ENCODE peak calls at places on chromosomes 5 and 9, in seven cellular contexts. I is LNCaP clone FGC, L is epithelial cell of esophagus, G is lower lobe of right lung, P is H1, K is cardiac muscle cell, M is adrenal gland. H is an unnamed sample.

GRCh38 chr5:33558489-33558888 is 117.7 kb downstream of the TARS1 start:
- DNase-seq in I (no peak), L (no peak), G (no peak), P (no peak), K (peak; percentile 21), M (no peak), H (no peak)

GRCh38 chr5:164563370-164563769 is 1058.0 kb downstream of the MAT2B start:
- DNase-seq in I (no peak), L (no peak), G (no peak), P (no peak), K (no peak), M (no peak), H (no peak)

GRCh38 chr9:121884057-121884512 is 209.0 kb downstream of the TTLL11 start:
- DNase-seq in I (no peak), L (no peak), G (no peak), P (no peak), K (no peak), M (no peak), H (peak; percentile 55)

GRCh38 chr5:89313804-89314588 is 431.0 kb upstream of the MEF2C start:
- DNase-seq in I (no peak), L (peak; percentile 76), G (no peak), P (no peak), K (peak; percentile 60), M (no peak), H (peak; percentile 94)

GRCh38 chr5:174409070-174409469 is 315.3 kb upstream of the MSX2 start:
- DNase-seq in I (no peak), L (no peak), G (no peak), P (no peak), K (no peak), M (no peak), H (no peak)

GRCh38 chr5:143166661-143167420 is 236.6 kb downstream of the NR3C1 start:
- DNase-seq in I (no peak), L (no peak), G (no peak), P (no peak), K (no peak), M (no peak), H (no peak)

GRCh38 chr5:114726126-114726525 is 364.3 kb downstream of the KCNN2 start:
- DNase-seq in I (no peak), L (no peak), G (no peak), P (no peak), K (no peak), M (no peak), H (no peak)

GRCh38 chr5:119435436-119436132 is 16.7 kb upstream of the HSD17B4 start:
- DNase-seq in I (no peak), L (peak; percentile 69), G (peak; percentile 91), P (no peak), K (peak; percentile 68), M (peak; percentile 74), H (peak; percentile 59)

GRCh38 chr5:76714771-76715483 is 999 bp upstream of the F2R start:
- DNase-seq in I (no peak), L (no peak), G (no peak), P (no peak), K (peak; percentile 42), M (no peak), H (no peak)

GRCh38 chr9:18478517-18479361 is 4.8 kb downstream of the ADAMTSL1 start:
- DNase-seq in I (no peak), L (no peak), G (no peak), P (no peak), K (peak; percentile 43), M (no peak), H (peak; percentile 78)

GRCh38 chr5:180119031-180119885 is 47.7 kb upstream of the RNF130 start:
- DNase-seq in I (no peak), L (no peak), G (no peak), P (no peak), K (no peak), M (no peak), H (no peak)

GRCh38 chr9:127149010-127149409 is 26.6 kb upstream of the ANGPTL2 start:
- DNase-seq in I (no peak), L (no peak), G (no peak), P (no peak), K (no peak), M (peak; percentile 27), H (no peak)

GRCh38 chr5:34660444-34660843 is 4.3 kb downstream of the RAI14 start:
- DNase-seq in I (no peak), L (peak; percentile 54), G (no peak), P (no peak), K (peak; percentile 45), M (no peak), H (peak; percentile 98)

GRCh38 chr9:34190996-34191892 is 12.4 kb downstream of the UBAP1 start:
- DNase-seq in I (peak; percentile 52), L (peak; percentile 42), G (no peak), P (no peak), K (peak; percentile 59), M (no peak), H (peak; percentile 46)

GRCh38 chr5:136099870-136100269 is 32.8 kb upstream of the SMAD5 start:
- DNase-seq in I (no peak), L (no peak), G (no peak), P (no peak), K (no peak), M (no peak), H (no peak)

GRCh38 chr5:110478899-110479298 is 247.6 kb downstream of the TMEM232 start:
- DNase-seq in I (no peak), L (peak; percentile 30), G (no peak), P (no peak), K (peak; percentile 77), M (no peak), H (peak; percentile 95)

GRCh38 chr5:54390539-54391031 is 64.9 kb upstream of the HSPB3 start:
- DNase-seq in I (no peak), L (no peak), G (no peak), P (no peak), K (no peak), M (no peak), H (no peak)

GRCh38 chr5:113526421-113526820 is 12.9 kb downstream of the YTHDC2 start:
- DNase-seq in I (no peak), L (no peak), G (no peak), P (no peak), K (no peak), M (no peak), H (no peak)

GRCh38 chr9:27572566-27572917 is 739 bp downstream of the C9orf72 start:
- DNase-seq in I (no peak), L (peak; percentile 80), G (no peak), P (no peak), K (peak; percentile 34), M (peak; percentile 85), H (peak; percentile 46)

GRCh38 chr9:134375430-134376385 is 49.5 kb downstream of the RXRA start:
- DNase-seq in I (no peak), L (no peak), G (no peak), P (no peak), K (peak; percentile 48), M (peak; percentile 88), H (peak; percentile 77)

GRCh38 chr9:134375011-134375390 is 48.7 kb downstream of the RXRA start:
- DNase-seq in I (no peak), L (no peak), G (peak; percentile 75), P (no peak), K (peak; percentile 58), M (peak; percentile 93), H (no peak)

GRCh38 chr9:134373953-134374300 is 47.7 kb downstream of the RXRA start:
- DNase-seq in I (no peak), L (no peak), G (no peak), P (no peak), K (no peak), M (peak; percentile 79), H (no peak)

GRCh38 chr9:134373269-134373668 is 47.0 kb downstream of the RXRA start:
- DNase-seq in I (no peak), L (no peak), G (no peak), P (no peak), K (no peak), M (no peak), H (no peak)

GRCh38 chr9:134374301-134375010 is 48.2 kb downstream of the RXRA start:
- DNase-seq in I (no peak), L (no peak), G (peak; percentile 81), P (no peak), K (no peak), M (peak; percentile 80), H (no peak)
- H3K4me3 ChIP-seq in I (no peak overlapping the region), L (no peak overlapping the region), G (peak overlapping the region; percentile 40), P (no peak overlapping the region), K (no peak overlapping the region), M (no peak overlapping the region), H (no peak overlapping the region)

GRCh38 chr5:10365800-10366199 is 12.3 kb downstream of the MARCHF6 start:
- DNase-seq in I (no peak), L (no peak), G (no peak), P (no peak), K (peak; percentile 21), M (no peak), H (no peak)

GRCh38 chr5:10367586-10367985 is 14.1 kb downstream of the MARCHF6 start:
- DNase-seq in I (no peak), L (no peak), G (no peak), P (no peak), K (no peak), M (no peak), H (peak; percentile 50)

GRCh38 chr5:10366310-10367297 is 13.1 kb downstream of the MARCHF6 start:
- DNase-seq in I (peak; percentile 75), L (peak; percentile 84), G (no peak), P (no peak), K (peak; percentile 50), M (no peak), H (peak; percentile 62)

GRCh38 chr5:10363519-10364185 is 10.2 kb downstream of the MARCHF6 start:
- DNase-seq in I (no peak), L (no peak), G (no peak), P (no peak), K (no peak), M (no peak), H (no peak)

GRCh38 chr5:10364186-10364689 is 10.7 kb downstream of the MARCHF6 start:
- DNase-seq in I (no peak), L (peak; percentile 68), G (no peak), P (no peak), K (no peak), M (no peak), H (no peak)
- TF ChIP-seq CTCF in I (no peak), L (peak; percentile 61), G (peak; percentile 29), P (no peak), K (peak; percentile 19), M (no peak), H (no peak)

DNA sequence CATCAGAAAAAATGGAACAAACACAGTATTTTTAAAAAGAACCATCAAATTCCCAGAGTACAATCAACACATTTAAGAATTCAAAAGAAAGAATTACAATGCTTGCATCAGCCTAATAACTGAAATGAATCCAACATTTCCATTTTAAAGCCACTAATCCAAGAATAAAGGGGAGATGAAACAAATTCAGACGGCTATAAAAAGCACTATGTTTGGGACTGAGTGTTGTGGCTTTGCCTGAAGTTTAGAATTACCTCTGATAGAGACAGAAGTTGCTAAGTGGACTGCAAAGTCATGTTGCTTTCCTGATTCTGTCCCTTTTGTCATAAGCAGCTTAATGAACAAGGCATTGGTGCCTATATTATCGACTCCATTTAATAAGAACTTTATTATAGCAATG is 135.4 kb upstream of the RGMB start:
- DNase-seq in I (no peak), L (no peak), G (no peak), P (no peak), K (peak; percentile 9), M (no peak), H (no peak)
- H3K4me3 ChIP-seq in I (no peak overlapping the region), L (no peak overlapping the region), G (no peak overlapping the region), P (no peak overlapping the region), K (no peak overlapping the region), M (no peak overlapping the region), H (no peak overlapping the region)

DNA sequence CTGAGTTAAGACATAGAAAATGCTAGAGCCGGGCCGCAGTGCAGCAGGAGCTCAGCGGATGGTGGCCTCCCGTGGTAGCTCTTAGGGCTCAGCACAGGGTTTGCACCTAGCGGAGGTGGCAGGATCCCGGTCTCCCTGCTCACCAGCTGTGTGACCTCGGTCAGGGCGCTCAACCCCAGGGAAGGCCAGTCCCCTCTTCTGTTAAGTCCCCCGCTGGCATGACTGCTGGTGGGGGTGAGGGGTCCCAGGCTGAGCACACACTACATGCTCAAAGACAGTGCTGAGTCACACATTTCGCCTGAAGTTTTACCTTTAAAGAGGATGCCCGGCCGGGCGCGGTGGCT is 39.0 kb downstream of the HRH2 start:
- DNase-seq in I (no peak), L (no peak), G (no peak), P (no peak), K (no peak), M (no peak), H (no peak)
- TF ChIP-seq CTCF in I (no peak), L (no peak), G (no peak), P (no peak), K (no peak), M (no peak), H (no peak)